ENCODE peak calls at places on chromosome 3, in six cellular contexts. K, C, R, Y, Z and E are unnamed samples.

GRCh38 chr3:178585439-178585838 is 49.2 kb downstream of the KCNMB2 start:
- DNase-seq in K (no peak), C (no peak), R (no peak), Y (no peak), Z (no peak), E (no peak)

GRCh38 chr3:46693038-46693896 is at the start of gene ALS2CL:
- DNase-seq in K (peak), C (peak), R (peak), Y (peak), Z (peak), E (peak)

GRCh38 chr3:58528629-58529028 is 8.4 kb downstream of the ACOX2 start:
- DNase-seq in K (no peak), C (peak), R (peak), Y (peak), Z (no peak), E (no peak)

GRCh38 chr3:193946945-193947344 is 189.0 kb upstream of the HES1 start:
- DNase-seq in K (no peak), C (peak), R (no peak), Y (no peak), Z (no peak), E (no peak)

GRCh38 chr3:183488343-183488742 is 59.9 kb upstream of the MCF2L2 start:
- DNase-seq in K (no peak), C (no peak), R (no peak), Y (no peak), Z (no peak), E (no peak)

GRCh38 chr3:190336516-190337189 is 14.4 kb upstream of the CLDN1 start:
- DNase-seq in K (no peak), C (no peak), R (no peak), Y (no peak), Z (no peak), E (no peak)

GRCh38 chr3:76912966-76913365 is 126.9 kb upstream of the ROBO2 start:
- DNase-seq in K (peak), C (no peak), R (no peak), Y (no peak), Z (no peak), E (no peak)

GRCh38 chr3:112858410-112859069 is 11.9 kb upstream of the CD200R1L start:
- DNase-seq in K (no peak), C (no peak), R (no peak), Y (peak), Z (no peak), E (no peak)

GRCh38 chr3:65636326-65636725 is 402.4 kb downstream of the MAGI1 start:
- DNase-seq in K (no peak), C (no peak), R (no peak), Y (no peak), Z (no peak), E (no peak)

GRCh38 chr3:151037746-151038145 is 47.7 kb upstream of the MED12L start:
- DNase-seq in K (no peak), C (peak), R (peak), Y (peak), Z (no peak), E (peak)

GRCh38 chr3:186044427-186044826 is 64.5 kb downstream of the ETV5 start:
- DNase-seq in K (no peak), C (no peak), R (no peak), Y (no peak), Z (no peak), E (no peak)

GRCh38 chr3:11478167-11478566 is 165.5 kb downstream of the VGLL4 start:
- DNase-seq in K (no peak), C (no peak), R (no peak), Y (no peak), Z (no peak), E (no peak)

GRCh38 chr3:9870978-9871377 is 9.1 kb downstream of the CIDEC start:
- DNase-seq in K (no peak), C (no peak), R (no peak), Y (peak), Z (no peak), E (peak)

GRCh38 chr3:8421267-8421666 is 80.4 kb upstream of the LMCD1 start:
- DNase-seq in K (no peak), C (no peak), R (no peak), Y (peak), Z (no peak), E (no peak)

GRCh38 chr3:44227622-44228021 is 14.1 kb upstream of the TOPAZ1 start:
- DNase-seq in K (no peak), C (no peak), R (no peak), Y (no peak), Z (no peak), E (no peak)

GRCh38 chr3:31244929-31245817 is 287.6 kb upstream of the STT3B start:
- DNase-seq in K (no peak), C (no peak), R (no peak), Y (no peak), Z (no peak), E (no peak)

GRCh38 chr3:65018801-65019200 is 331.0 kb upstream of the ADAMTS9 start:
- DNase-seq in K (no peak), C (no peak), R (no peak), Y (no peak), Z (no peak), E (no peak)

GRCh38 chr3:157174265-157174615 is 14.3 kb upstream of the CCNL1 start:
- DNase-seq in K (no peak), C (peak), R (peak), Y (no peak), Z (no peak), E (no peak)

GRCh38 chr3:187739125-187739560 is 6.1 kb downstream of the BCL6 start:
- DNase-seq in K (no peak), C (no peak), R (peak), Y (no peak), Z (no peak), E (no peak)

GRCh38 chr3:188568750-188569149 is 414.8 kb downstream of the LPP start:
- DNase-seq in K (no peak), C (no peak), R (no peak), Y (no peak), Z (no peak), E (no peak)

GRCh38 chr3:33658971-33659848 is 58.8 kb downstream of the CLASP2 start:
- DNase-seq in K (peak), C (peak), R (peak), Y (peak), Z (peak), E (peak)

GRCh38 chr3:63635186-63635585 is 17.3 kb upstream of the SNTN start:
- DNase-seq in K (no peak), C (no peak), R (no peak), Y (no peak), Z (no peak), E (no peak)

GRCh38 chr3:24829011-24829581 is 334.4 kb upstream of the THRB start:
- DNase-seq in K (peak), C (peak), R (peak), Y (peak), Z (peak), E (peak)

GRCh38 chr3:195372220-195372619 is 70.6 kb downstream of the ACAP2 start:
- DNase-seq in K (no peak), C (no peak), R (no peak), Y (no peak), Z (no peak), E (no peak)

GRCh38 chr3:29100292-29100691 is 180.6 kb upstream of the RBMS3 start:
- DNase-seq in K (no peak), C (no peak), R (no peak), Y (peak), Z (no peak), E (no peak)

GRCh38 chr3:15794303-15794771 is 3.4 kb downstream of the ANKRD28 start:
- DNase-seq in K (no peak), C (no peak), R (no peak), Y (peak), Z (no peak), E (peak)

GRCh38 chr3:12345141-12345561 is 56.3 kb downstream of the PPARG start:
- DNase-seq in K (no peak), C (no peak), R (no peak), Y (peak), Z (no peak), E (peak)

GRCh38 chr3:122023335-122023734 is 1.3 kb upstream of the ILDR1 start:
- DNase-seq in K (no peak), C (no peak), R (no peak), Y (no peak), Z (no peak), E (no peak)

GRCh38 chr3:41148446-41148845 is 50.9 kb upstream of the CTNNB1 start:
- DNase-seq in K (peak), C (no peak), R (no peak), Y (no peak), Z (no peak), E (peak)

GRCh38 chr3:107347717-107348116 is 29.5 kb upstream of the CCDC54 start:
- DNase-seq in K (no peak), C (no peak), R (no peak), Y (no peak), Z (no peak), E (no peak)

GRCh38 chr3:170734043-170734736 is 135.8 kb downstream of the RPL22L1 start:
- DNase-seq in K (no peak), C (no peak), R (no peak), Y (no peak), Z (no peak), E (no peak)

GRCh38 chr3:38805765-38806386 is 10.1 kb downstream of the SCN10A start:
- DNase-seq in K (peak), C (peak), R (peak), Y (peak), Z (peak), E (peak)

GRCh38 chr3:167575000-167575399 is 78.7 kb downstream of the WDR49 start:
- DNase-seq in K (peak), C (no peak), R (no peak), Y (no peak), Z (no peak), E (no peak)

GRCh38 chr3:106339551-106339950 is 470.7 kb upstream of the CBLB start:
- DNase-seq in K (no peak), C (no peak), R (no peak), Y (no peak), Z (no peak), E (no peak)

GRCh38 chr3:14077310-14077709 is 47.4 kb downstream of the CHCHD4 start:
- DNase-seq in K (no peak), C (no peak), R (no peak), Y (no peak), Z (no peak), E (no peak)

GRCh38 chr3:52162250-52162872 is 8.1 kb upstream of the POC1A start:
- DNase-seq in K (no peak), C (no peak), R (no peak), Y (no peak), Z (no peak), E (no peak)

GRCh38 chr3:56154297-56154696 is 314.0 kb downstream of the ERC2 start:
- DNase-seq in K (no peak), C (no peak), R (no peak), Y (peak), Z (no peak), E (no peak)